ENCODE peak calls at places on chromosome 20, in nine cellular contexts. One of them, this sample, is unnamed.
A peak's percentile ranks its signal among the peaks of the same experiment; 100 is the strongest.

GRCh38 chr20:35307666-35308653 is 15.7 kb upstream of the FAM83C start:
- DNase-seq in SW480: peak; percentile 47
- DNase-seq in iris pigment epithelial cell: peak; percentile 52
- DNase-seq in fibroblast of gingiva: peak; percentile 91
- DNase-seq in activated gamma-delta T cell treated with Interleukin-2 at 50 U/mL for 16 hours: no peak
- DNase-seq in tibial nerve: peak; percentile 29
- DNase-seq in EH: peak; percentile 96
- DNase-seq in stimulated activated CD8-positive, alpha-beta memory T cell treated with anti-CD3 and anti-CD28 coated beads, Interleukin-2, amount 100 ng/mL, for 1 hour: no peak
- DNase-seq in aorta: peak; percentile 83
- DNase-seq in this sample: no peak

GRCh38 chr20:1299522-1299921 is 29.4 kb downstream of the SDCBP2 start:
- DNase-seq in SW480: peak; percentile 35
- DNase-seq in iris pigment epithelial cell: no peak
- DNase-seq in fibroblast of gingiva: no peak
- DNase-seq in activated gamma-delta T cell treated with Interleukin-2 at 50 U/mL for 16 hours: no peak
- DNase-seq in tibial nerve: no peak
- DNase-seq in EH: no peak
- DNase-seq in stimulated activated CD8-positive, alpha-beta memory T cell treated with anti-CD3 and anti-CD28 coated beads, Interleukin-2, amount 100 ng/mL, for 1 hour: no peak
- DNase-seq in aorta: no peak
- DNase-seq in this sample: no peak

GRCh38 chr20:57672953-57673575 is 36.8 kb downstream of the PMEPA1 start:
- DNase-seq in SW480: no peak
- DNase-seq in iris pigment epithelial cell: no peak
- DNase-seq in fibroblast of gingiva: no peak
- DNase-seq in activated gamma-delta T cell treated with Interleukin-2 at 50 U/mL for 16 hours: no peak
- DNase-seq in tibial nerve: no peak
- DNase-seq in EH: no peak
- DNase-seq in stimulated activated CD8-positive, alpha-beta memory T cell treated with anti-CD3 and anti-CD28 coated beads, Interleukin-2, amount 100 ng/mL, for 1 hour: no peak
- DNase-seq in aorta: no peak
- DNase-seq in this sample: no peak

GRCh38 chr20:3092611-3093379 is 8.3 kb upstream of the AVP start:
- DNase-seq in SW480: no peak
- DNase-seq in iris pigment epithelial cell: no peak
- DNase-seq in fibroblast of gingiva: no peak
- DNase-seq in activated gamma-delta T cell treated with Interleukin-2 at 50 U/mL for 16 hours: peak; percentile 37
- DNase-seq in tibial nerve: no peak
- DNase-seq in EH: peak; percentile 38
- DNase-seq in stimulated activated CD8-positive, alpha-beta memory T cell treated with anti-CD3 and anti-CD28 coated beads, Interleukin-2, amount 100 ng/mL, for 1 hour: no peak
- DNase-seq in aorta: no peak
- DNase-seq in this sample: no peak

GRCh38 chr20:59163641-59164530 is at the start of gene ZNF831:
- DNase-seq in SW480: no peak
- DNase-seq in iris pigment epithelial cell: no peak
- DNase-seq in fibroblast of gingiva: no peak
- DNase-seq in activated gamma-delta T cell treated with Interleukin-2 at 50 U/mL for 16 hours: no peak
- DNase-seq in tibial nerve: no peak
- DNase-seq in EH: no peak
- DNase-seq in stimulated activated CD8-positive, alpha-beta memory T cell treated with anti-CD3 and anti-CD28 coated beads, Interleukin-2, amount 100 ng/mL, for 1 hour: no peak
- DNase-seq in aorta: no peak
- DNase-seq in this sample: no peak

GRCh38 chr20:50332491-50332980 is 141.9 kb downstream of the CEBPB start:
- DNase-seq in SW480: no peak
- DNase-seq in iris pigment epithelial cell: no peak
- DNase-seq in fibroblast of gingiva: no peak
- DNase-seq in activated gamma-delta T cell treated with Interleukin-2 at 50 U/mL for 16 hours: no peak
- DNase-seq in tibial nerve: no peak
- DNase-seq in EH: no peak
- DNase-seq in stimulated activated CD8-positive, alpha-beta memory T cell treated with anti-CD3 and anti-CD28 coated beads, Interleukin-2, amount 100 ng/mL, for 1 hour: no peak
- DNase-seq in aorta: no peak
- DNase-seq in this sample: no peak

GRCh38 chr20:24987244-24987643 is 5.3 kb downstream of the APMAP start:
- DNase-seq in SW480: peak; percentile 27
- DNase-seq in iris pigment epithelial cell: peak; percentile 54
- DNase-seq in fibroblast of gingiva: no peak
- DNase-seq in activated gamma-delta T cell treated with Interleukin-2 at 50 U/mL for 16 hours: no peak
- DNase-seq in tibial nerve: no peak
- DNase-seq in EH: no peak
- DNase-seq in stimulated activated CD8-positive, alpha-beta memory T cell treated with anti-CD3 and anti-CD28 coated beads, Interleukin-2, amount 100 ng/mL, for 1 hour: no peak
- DNase-seq in aorta: no peak
- DNase-seq in this sample: no peak

GRCh38 chr20:46152824-46153586 is 34.9 kb downstream of the CD40 start:
- DNase-seq in SW480: no peak
- DNase-seq in iris pigment epithelial cell: no peak
- DNase-seq in fibroblast of gingiva: no peak
- DNase-seq in activated gamma-delta T cell treated with Interleukin-2 at 50 U/mL for 16 hours: no peak
- DNase-seq in tibial nerve: no peak
- DNase-seq in EH: no peak
- DNase-seq in stimulated activated CD8-positive, alpha-beta memory T cell treated with anti-CD3 and anti-CD28 coated beads, Interleukin-2, amount 100 ng/mL, for 1 hour: no peak
- DNase-seq in aorta: no peak
- DNase-seq in this sample: no peak

GRCh38 chr20:51532577-51533191 is 9.8 kb downstream of the NFATC2 start:
- DNase-seq in SW480: peak; percentile 81
- DNase-seq in iris pigment epithelial cell: no peak
- DNase-seq in fibroblast of gingiva: peak; percentile 25
- DNase-seq in activated gamma-delta T cell treated with Interleukin-2 at 50 U/mL for 16 hours: peak; percentile 28
- DNase-seq in tibial nerve: no peak
- DNase-seq in EH: peak; percentile 70
- DNase-seq in stimulated activated CD8-positive, alpha-beta memory T cell treated with anti-CD3 and anti-CD28 coated beads, Interleukin-2, amount 100 ng/mL, for 1 hour: no peak
- DNase-seq in aorta: peak; percentile 86
- DNase-seq in this sample: no peak

GRCh38 chr20:4470375-4470774 is 251.3 kb upstream of the PRND start:
- DNase-seq in SW480: no peak
- DNase-seq in iris pigment epithelial cell: peak; percentile 37
- DNase-seq in fibroblast of gingiva: peak; percentile 93
- DNase-seq in activated gamma-delta T cell treated with Interleukin-2 at 50 U/mL for 16 hours: no peak
- DNase-seq in tibial nerve: no peak
- DNase-seq in EH: peak; percentile 96
- DNase-seq in stimulated activated CD8-positive, alpha-beta memory T cell treated with anti-CD3 and anti-CD28 coated beads, Interleukin-2, amount 100 ng/mL, for 1 hour: no peak
- DNase-seq in aorta: no peak
- DNase-seq in this sample: no peak

GRCh38 chr20:63359937-63360849 is 956 bp downstream of the CHRNA4 start:
- DNase-seq in SW480: no peak
- DNase-seq in iris pigment epithelial cell: no peak
- DNase-seq in fibroblast of gingiva: no peak
- DNase-seq in activated gamma-delta T cell treated with Interleukin-2 at 50 U/mL for 16 hours: no peak
- DNase-seq in tibial nerve: no peak
- DNase-seq in EH: no peak
- DNase-seq in stimulated activated CD8-positive, alpha-beta memory T cell treated with anti-CD3 and anti-CD28 coated beads, Interleukin-2, amount 100 ng/mL, for 1 hour: no peak
- DNase-seq in aorta: no peak
- DNase-seq in this sample: no peak

GRCh38 chr20:36121981-36122930 is 32.3 kb upstream of the EPB41L1 start:
- DNase-seq in SW480: no peak
- DNase-seq in iris pigment epithelial cell: no peak
- DNase-seq in fibroblast of gingiva: no peak
- DNase-seq in activated gamma-delta T cell treated with Interleukin-2 at 50 U/mL for 16 hours: no peak
- DNase-seq in tibial nerve: no peak
- DNase-seq in EH: no peak
- DNase-seq in stimulated activated CD8-positive, alpha-beta memory T cell treated with anti-CD3 and anti-CD28 coated beads, Interleukin-2, amount 100 ng/mL, for 1 hour: no peak
- DNase-seq in aorta: no peak
- DNase-seq in this sample: no peak

GRCh38 chr20:36802326-36803223 is 29.0 kb upstream of the DSN1 start:
- DNase-seq in SW480: peak; percentile 18
- DNase-seq in iris pigment epithelial cell: peak; percentile 34
- DNase-seq in fibroblast of gingiva: peak; percentile 38
- DNase-seq in activated gamma-delta T cell treated with Interleukin-2 at 50 U/mL for 16 hours: no peak
- DNase-seq in tibial nerve: no peak
- DNase-seq in EH: peak; percentile 91
- DNase-seq in stimulated activated CD8-positive, alpha-beta memory T cell treated with anti-CD3 and anti-CD28 coated beads, Interleukin-2, amount 100 ng/mL, for 1 hour: no peak
- DNase-seq in aorta: no peak
- DNase-seq in this sample: no peak

GRCh38 chr20:41078329-41078728 is 49.7 kb downstream of the TOP1 start:
- DNase-seq in SW480: peak; percentile 60
- DNase-seq in iris pigment epithelial cell: peak; percentile 68
- DNase-seq in fibroblast of gingiva: peak; percentile 47
- DNase-seq in activated gamma-delta T cell treated with Interleukin-2 at 50 U/mL for 16 hours: no peak
- DNase-seq in tibial nerve: no peak
- DNase-seq in EH: peak; percentile 84
- DNase-seq in stimulated activated CD8-positive, alpha-beta memory T cell treated with anti-CD3 and anti-CD28 coated beads, Interleukin-2, amount 100 ng/mL, for 1 hour: no peak
- DNase-seq in aorta: no peak
- DNase-seq in this sample: no peak

GRCh38 chr20:31652917-31653385 is 15.2 kb downstream of the COX4I2 start:
- DNase-seq in SW480: no peak
- DNase-seq in iris pigment epithelial cell: peak; percentile 52
- DNase-seq in fibroblast of gingiva: peak; percentile 89
- DNase-seq in activated gamma-delta T cell treated with Interleukin-2 at 50 U/mL for 16 hours: no peak
- DNase-seq in tibial nerve: no peak
- DNase-seq in EH: peak; percentile 81
- DNase-seq in stimulated activated CD8-positive, alpha-beta memory T cell treated with anti-CD3 and anti-CD28 coated beads, Interleukin-2, amount 100 ng/mL, for 1 hour: no peak
- DNase-seq in aorta: no peak
- DNase-seq in this sample: no peak